ENCODE peak calls at places on chromosomes 12 and 14, in five cellular contexts. C is stimulated activated CD4-positive, alpha-beta T cell treated with anti-CD3 and anti-CD28 coated beads, TNF-alpha, amount 100 ng/mL, for 48 hours; B is mesendoderm; R is adrenal gland; E is GM04503. W is an unnamed sample.
A peak's percentile ranks its signal among the peaks of the same experiment; 100 is the strongest.

GRCh38 chr14:60722163-60722835 is 1.9 kb downstream of the SIX4 start:
- DNase-seq in B (peak; percentile 82), E (no peak), C (no peak), R (peak; percentile 23), W (peak; percentile 40)

GRCh38 chr14:99644035-99644587 is 818 bp upstream of the HHIPL1 start:
- DNase-seq in B (no peak), C (no peak), R (no peak), E (no peak), W (no peak)

GRCh38 chr12:96150442-96150841 is 43.7 kb upstream of the ELK3 start:
- DNase-seq in C (no peak), E (no peak), R (no peak), B (no peak), W (no peak)

GRCh38 chr12:107650977-107651376 is 34.6 kb upstream of the PWP1 start:
- DNase-seq in B (no peak), R (no peak), C (no peak), E (no peak), W (no peak)

GRCh38 chr12:54383041-54383609 is 1.4 kb downstream of the ZNF385A start:
- DNase-seq in R (no peak), E (peak; percentile 98), B (peak; percentile 70), C (peak; percentile 43), W (no peak)

GRCh38 chr12:42511656-42512055 is 77.9 kb downstream of the PRICKLE1 start:
- DNase-seq in C (no peak), R (no peak), E (no peak), B (no peak), W (no peak)

GRCh38 chr12:14256555-14257169 is 108.8 kb upstream of the ATF7IP start:
- DNase-seq in R (peak; percentile 70), C (peak; percentile 64), E (peak; percentile 36), B (peak; percentile 92), W (peak; percentile 90)

GRCh38 chr14:49971156-49972141 is 78.6 kb downstream of the ARF6 start:
- DNase-seq in E (no peak), C (peak; percentile 41), R (no peak), B (no peak), W (no peak)

GRCh38 chr14:100694579-100695422 is 31.9 kb upstream of the DLK1 start:
- DNase-seq in B (no peak), R (no peak), C (no peak), E (no peak), W (no peak)

GRCh38 chr12:57822392-57823130 is 4.0 kb upstream of the AVIL start:
- DNase-seq in C (no peak), B (no peak), R (no peak), E (no peak), W (no peak)

GRCh38 chr12:124497658-124498057 is 69.8 kb downstream of the NCOR2 start:
- DNase-seq in C (no peak), B (no peak), R (peak; percentile 65), E (peak; percentile 77), W (peak; percentile 87)

GRCh38 chr12:70049596-70050360 is 193.5 kb upstream of the CNOT2 start:
- DNase-seq in E (no peak), C (no peak), B (peak; percentile 95), R (no peak), W (no peak)

GRCh38 chr14:97713023-97713422 is 915.8 kb downstream of the VRK1 start:
- DNase-seq in E (no peak), B (no peak), C (no peak), R (no peak), W (no peak)

GRCh38 chr12:6292606-6293005 is 17.9 kb upstream of the PLEKHG6 start:
- DNase-seq in R (no peak), C (no peak), E (peak; percentile 64), B (peak; percentile 3), W (no peak)

W was measured in Right ventricle myocardium superior.